ENCODE peak calls at places on chromosome 16, in five cellular contexts. One of them, this sample, is unnamed.

GRCh38 chr16:75099738-75100615 is 16.6 kb downstream of the LDHD start:
- DNase-seq in T-helper 2 cell: no peak
- DNase-seq in cardiac muscle cell: no peak
- DNase-seq in cerebellar cortex: no peak
- DNase-seq in activated CD4-positive, alpha-beta T cell treated with anti-CD3 and anti-CD28 coated beads for 48 hours: peak
- DNase-seq in this sample: no peak

GRCh38 chr16:3170440-3171180 is 17.4 kb upstream of the OR1F1 start:
- DNase-seq in activated CD4-positive, alpha-beta T cell treated with anti-CD3 and anti-CD28 coated beads for 48 hours: peak
- DNase-seq in cerebellar cortex: no peak
- DNase-seq in T-helper 2 cell: no peak
- DNase-seq in cardiac muscle cell: no peak
- DNase-seq in this sample: no peak

GRCh38 chr16:56245197-56245596 is 53.9 kb downstream of the GNAO1 start:
- DNase-seq in cerebellar cortex: no peak
- DNase-seq in cardiac muscle cell: no peak
- DNase-seq in T-helper 2 cell: no peak
- DNase-seq in activated CD4-positive, alpha-beta T cell treated with anti-CD3 and anti-CD28 coated beads for 48 hours: no peak
- DNase-seq in this sample: no peak

GRCh38 chr16:3602320-3602653 is 9.1 kb downstream of the SLX4 start:
- DNase-seq in cardiac muscle cell: no peak
- DNase-seq in activated CD4-positive, alpha-beta T cell treated with anti-CD3 and anti-CD28 coated beads for 48 hours: no peak
- DNase-seq in T-helper 2 cell: no peak
- DNase-seq in cerebellar cortex: peak
- DNase-seq in this sample: no peak

GRCh38 chr16:14309001-14309886 is 238.1 kb downstream of the MRTFB start:
- DNase-seq in cardiac muscle cell: no peak
- DNase-seq in T-helper 2 cell: no peak
- DNase-seq in cerebellar cortex: no peak
- DNase-seq in activated CD4-positive, alpha-beta T cell treated with anti-CD3 and anti-CD28 coated beads for 48 hours: peak
- DNase-seq in this sample: no peak

GRCh38 chr16:81429045-81429521 is 15.5 kb upstream of the CMIP start:
- DNase-seq in T-helper 2 cell: no peak
- DNase-seq in cardiac muscle cell: peak
- DNase-seq in activated CD4-positive, alpha-beta T cell treated with anti-CD3 and anti-CD28 coated beads for 48 hours: peak
- DNase-seq in cerebellar cortex: no peak
- DNase-seq in this sample: no peak

GRCh38 chr16:19338335-19338734 is 52.8 kb downstream of the CLEC19A start:
- DNase-seq in cardiac muscle cell: no peak
- DNase-seq in activated CD4-positive, alpha-beta T cell treated with anti-CD3 and anti-CD28 coated beads for 48 hours: peak
- DNase-seq in cerebellar cortex: no peak
- DNase-seq in T-helper 2 cell: no peak
- DNase-seq in this sample: no peak

GRCh38 chr16:82439678-82440293 is 187.0 kb upstream of the CDH13 start:
- DNase-seq in T-helper 2 cell: no peak
- DNase-seq in cerebellar cortex: peak
- DNase-seq in cardiac muscle cell: peak
- DNase-seq in activated CD4-positive, alpha-beta T cell treated with anti-CD3 and anti-CD28 coated beads for 48 hours: no peak
- DNase-seq in this sample: no peak

GRCh38 chr16:12572316-12572985 is 231.2 kb downstream of the CPPED1 start:
- DNase-seq in activated CD4-positive, alpha-beta T cell treated with anti-CD3 and anti-CD28 coated beads for 48 hours: no peak
- DNase-seq in cerebellar cortex: no peak
- DNase-seq in T-helper 2 cell: no peak
- DNase-seq in cardiac muscle cell: no peak
- DNase-seq in this sample: no peak

GRCh38 chr16:47965439-47965838 is 190.4 kb downstream of the ABCC12 start:
- DNase-seq in T-helper 2 cell: no peak
- DNase-seq in cerebellar cortex: no peak
- DNase-seq in activated CD4-positive, alpha-beta T cell treated with anti-CD3 and anti-CD28 coated beads for 48 hours: no peak
- DNase-seq in cardiac muscle cell: no peak
- DNase-seq in this sample: peak

This sample was measured in substantia nigra.